ENCODE peak calls at places on chromosomes 12 and 14, in four cellular contexts. One of them, this sample, is unnamed.

GRCh38 chr12:79988368-79988767 is 53.5 kb upstream of the PPP1R12A start:
- DNase-seq in AG08395: peak
- DNase-seq in fibroblast of the aortic adventitia: peak
- DNase-seq in KG1: no peak
- DNase-seq in this sample: no peak

GRCh38 chr12:109458086-109458485 is 19.0 kb downstream of the KCTD10 start:
- DNase-seq in AG08395: peak
- DNase-seq in fibroblast of the aortic adventitia: peak
- DNase-seq in KG1: no peak
- DNase-seq in this sample: no peak

GRCh38 chr12:49043856-49044258 is 16.7 kb downstream of the KMT2D start:
- DNase-seq in AG08395: peak
- DNase-seq in fibroblast of the aortic adventitia: peak
- DNase-seq in KG1: no peak
- DNase-seq in this sample: peak

GRCh38 chr12:132424118-132424438 is 65.9 kb upstream of the FBRSL1 start:
- DNase-seq in AG08395: no peak
- DNase-seq in fibroblast of the aortic adventitia: no peak
- DNase-seq in KG1: no peak
- DNase-seq in this sample: no peak

GRCh38 chr12:14111230-14111865 is 129.9 kb upstream of the GRIN2B start:
- DNase-seq in AG08395: no peak
- DNase-seq in fibroblast of the aortic adventitia: no peak
- DNase-seq in KG1: no peak
- DNase-seq in this sample: no peak

GRCh38 chr12:109098142-109098652 is 800 bp downstream of the UNG start:
- DNase-seq in AG08395: peak
- DNase-seq in fibroblast of the aortic adventitia: peak
- DNase-seq in KG1: no peak
- DNase-seq in this sample: no peak

GRCh38 chr14:101072945-101073597 is 169.5 kb upstream of the RTL1 start:
- DNase-seq in AG08395: peak
- DNase-seq in fibroblast of the aortic adventitia: peak
- DNase-seq in KG1: peak
- DNase-seq in this sample: peak

GRCh38 chr12:14777271-14777670 is 26.0 kb downstream of the WBP11 start:
- DNase-seq in AG08395: no peak
- DNase-seq in fibroblast of the aortic adventitia: peak
- DNase-seq in KG1: no peak
- DNase-seq in this sample: no peak

GRCh38 chr12:110641512-110641911 is 27.6 kb downstream of the TCTN1 start:
- DNase-seq in AG08395: no peak
- DNase-seq in fibroblast of the aortic adventitia: peak
- DNase-seq in KG1: no peak
- DNase-seq in this sample: no peak

GRCh38 chr14:20477211-20477876 is 8.1 kb downstream of the PNP start:
- DNase-seq in AG08395: no peak
- DNase-seq in fibroblast of the aortic adventitia: peak
- DNase-seq in KG1: no peak
- DNase-seq in this sample: peak

GRCh38 chr12:10716704-10717315 is 6.3 kb downstream of the YBX3 start:
- DNase-seq in AG08395: peak
- DNase-seq in fibroblast of the aortic adventitia: peak
- DNase-seq in KG1: no peak
- DNase-seq in this sample: no peak

GRCh38 chr14:57898837-57899572 is 33.1 kb upstream of the SLC35F4 start:
- DNase-seq in AG08395: no peak
- DNase-seq in fibroblast of the aortic adventitia: no peak
- DNase-seq in KG1: no peak
- DNase-seq in this sample: no peak

GRCh38 chr12:99767809-99768208 is 120.3 kb downstream of the GARIN6 start:
- DNase-seq in AG08395: peak
- DNase-seq in fibroblast of the aortic adventitia: peak
- DNase-seq in KG1: no peak
- DNase-seq in this sample: peak

GRCh38 chr12:128747441-128747840 is 76.3 kb downstream of the SLC15A4 start:
- DNase-seq in AG08395: no peak
- DNase-seq in fibroblast of the aortic adventitia: no peak
- DNase-seq in KG1: no peak
- DNase-seq in this sample: no peak

GRCh38 chr12:3041558-3042164 is 35.5 kb upstream of the TSPAN9 start:
- DNase-seq in AG08395: peak
- DNase-seq in fibroblast of the aortic adventitia: peak
- DNase-seq in KG1: peak
- DNase-seq in this sample: peak

GRCh38 chr14:105337966-105338365 is 23.4 kb downstream of the PACS2 start:
- DNase-seq in AG08395: peak
- DNase-seq in fibroblast of the aortic adventitia: no peak
- DNase-seq in KG1: no peak
- DNase-seq in this sample: peak

GRCh38 chr12:7289743-7290142 is 14.1 kb upstream of the ACSM4 start:
- DNase-seq in AG08395: no peak
- DNase-seq in fibroblast of the aortic adventitia: no peak
- DNase-seq in KG1: no peak
- DNase-seq in this sample: peak

GRCh38 chr14:52871606-52872005 is 79.2 kb downstream of the FERMT2 start:
- DNase-seq in AG08395: no peak
- DNase-seq in fibroblast of the aortic adventitia: no peak
- DNase-seq in KG1: no peak
- DNase-seq in this sample: no peak

GRCh38 chr12:104057771-104058197 is 6.5 kb upstream of the HCFC2 start:
- DNase-seq in AG08395: peak
- DNase-seq in fibroblast of the aortic adventitia: peak
- DNase-seq in KG1: no peak
- DNase-seq in this sample: peak

GRCh38 chr14:34113051-34113511 is 162.2 kb upstream of the EGLN3 start:
- DNase-seq in AG08395: peak
- DNase-seq in fibroblast of the aortic adventitia: peak
- DNase-seq in KG1: no peak
- DNase-seq in this sample: no peak

GRCh38 chr14:34931206-34931605 is 51.6 kb upstream of the SRP54 start:
- DNase-seq in AG08395: no peak
- DNase-seq in fibroblast of the aortic adventitia: peak
- DNase-seq in KG1: no peak
- DNase-seq in this sample: no peak

GRCh38 chr12:6250343-6250742 is 50.1 kb downstream of the CD9 start:
- DNase-seq in AG08395: peak
- DNase-seq in fibroblast of the aortic adventitia: peak
- DNase-seq in KG1: no peak
- DNase-seq in this sample: no peak

GRCh38 chr12:58765076-58765475 is 155.2 kb downstream of the LRIG3 start:
- DNase-seq in AG08395: no peak
- DNase-seq in fibroblast of the aortic adventitia: no peak
- DNase-seq in KG1: no peak
- DNase-seq in this sample: no peak

GRCh38 chr14:104851896-104852663 is 13.0 kb upstream of the CEP170B start:
- DNase-seq in AG08395: no peak
- DNase-seq in fibroblast of the aortic adventitia: no peak
- DNase-seq in KG1: no peak
- DNase-seq in this sample: no peak

GRCh38 chr12:109130755-109131521 is 14.6 kb downstream of the ACACB start:
- DNase-seq in AG08395: peak
- DNase-seq in fibroblast of the aortic adventitia: no peak
- DNase-seq in KG1: no peak
- DNase-seq in this sample: no peak

GRCh38 chr12:108060910-108061309 is 68.2 kb upstream of the WSCD2 start:
- DNase-seq in AG08395: no peak
- DNase-seq in fibroblast of the aortic adventitia: no peak
- DNase-seq in KG1: no peak
- DNase-seq in this sample: no peak

GRCh38 chr12:107748472-107748871 is 12.5 kb downstream of the PRDM4 start:
- DNase-seq in AG08395: peak
- DNase-seq in fibroblast of the aortic adventitia: peak
- DNase-seq in KG1: no peak
- DNase-seq in this sample: no peak

GRCh38 chr14:64708148-64709004 is 4.2 kb downstream of the PLEKHG3 start:
- DNase-seq in AG08395: no peak
- DNase-seq in fibroblast of the aortic adventitia: no peak
- DNase-seq in KG1: peak
- DNase-seq in this sample: peak

GRCh38 chr12:110765144-110765543 is 22.5 kb upstream of the PPP1CC start:
- DNase-seq in AG08395: no peak
- DNase-seq in fibroblast of the aortic adventitia: no peak
- DNase-seq in KG1: no peak
- DNase-seq in this sample: no peak

GRCh38 chr14:59484611-59485174 is 376 bp downstream of the JKAMP start:
- DNase-seq in AG08395: no peak
- DNase-seq in fibroblast of the aortic adventitia: no peak
- DNase-seq in KG1: peak
- DNase-seq in this sample: peak

GRCh38 chr14:67973415-67973814 is 153.8 kb downstream of the RAD51B start:
- DNase-seq in AG08395: no peak
- DNase-seq in fibroblast of the aortic adventitia: no peak
- DNase-seq in KG1: no peak
- DNase-seq in this sample: no peak

This sample was measured in Kasumi-1.